ENCODE peak calls at places on chromosomes 16 and 17, in eight cellular contexts. O is GM23338; E is foreskin fibroblast; R is CD8-positive, alpha-beta T cell; M is pancreas; Y is heart right ventricle; K is A673; B is prostate gland. Z is an unnamed sample.

GRCh38 chr17:40099627-40100418 is 566 bp downstream of the NR1D1 start:
- DNase-seq in O (no peak), E (no peak), R (no peak), M (peak; percentile 78), Y (no peak), K (no peak), B (no peak), Z (no peak)

GRCh38 chr16:57252148-57252721 is 7.2 kb downstream of the ARL2BP start:
- DNase-seq in O (no peak), E (no peak), R (no peak), M (peak; percentile 67), Y (no peak), K (no peak), B (no peak), Z (no peak)

GRCh38 chr17:64662774-64663367 is 764 bp upstream of the SMURF2 start:
- DNase-seq in O (peak; percentile 91), E (no peak), R (no peak), M (no peak), Y (no peak), K (no peak), B (peak; percentile 42), Z (no peak)

GRCh38 chr16:83116274-83116892 is 489.6 kb downstream of the CDH13 start:
- DNase-seq in O (peak; percentile 39), E (peak; percentile 49), R (no peak), M (no peak), Y (no peak), K (no peak), B (no peak), Z (no peak)

GRCh38 chr17:8976638-8977037 is 11.1 kb upstream of the PIK3R5 start:
- DNase-seq in O (no peak), E (no peak), R (no peak), M (no peak), Y (no peak), K (no peak), B (no peak), Z (no peak)

GRCh38 chr16:87580855-87581261 is 21.4 kb upstream of the JPH3 start:
- DNase-seq in O (peak; percentile 36), E (peak; percentile 23), R (no peak), M (no peak), Y (no peak), K (peak; percentile 56), B (no peak), Z (no peak)

GRCh38 chr17:35778641-35779196 is 16.7 kb downstream of the MMP28 start:
- DNase-seq in O (no peak), E (no peak), R (no peak), M (peak; percentile 44), Y (no peak), K (no peak), B (no peak), Z (no peak)

GRCh38 chr16:67967956-67968439 is 439 bp downstream of the SLC12A4 start:
- DNase-seq in O (peak; percentile 54), E (peak; percentile 72), R (peak; percentile 25), M (peak; percentile 75), Y (peak; percentile 68), K (peak; percentile 42), B (no peak), Z (no peak)

GRCh38 chr17:31067699-31068184 is 27.0 kb upstream of the NF1 start:
- DNase-seq in O (no peak), E (peak; percentile 87), R (no peak), M (no peak), Y (no peak), K (peak; percentile 60), B (no peak), Z (peak; percentile 38)

GRCh38 chr16:84313921-84314320 is 19.2 kb downstream of the WFDC1 start:
- DNase-seq in O (no peak), E (no peak), R (no peak), M (no peak), Y (no peak), K (no peak), B (no peak), Z (no peak)

GRCh38 chr16:58127033-58127556 is 2.1 kb downstream of the CFAP20 start:
- DNase-seq in O (peak; percentile 52), E (peak; percentile 65), R (no peak), M (no peak), Y (no peak), K (peak; percentile 52), B (no peak), Z (no peak)

GRCh38 chr17:62792122-62792800 is 15.9 kb downstream of the MARCHF10 start:
- DNase-seq in O (no peak), E (peak; percentile 96), R (no peak), M (no peak), Y (no peak), K (no peak), B (no peak), Z (peak; percentile 90)

GRCh38 chr17:31533546-31534155 is 142.2 kb downstream of the RAB11FIP4 start:
- DNase-seq in O (peak; percentile 82), E (peak; percentile 93), R (no peak), M (no peak), Y (no peak), K (peak; percentile 41), B (no peak), Z (no peak)

GRCh38 chr16:77298638-77299360 is 99.6 kb downstream of the SYCE1L start:
- DNase-seq in O (no peak), E (peak; percentile 96), R (no peak), M (no peak), Y (no peak), K (no peak), B (no peak), Z (peak; percentile 94)

GRCh38 chr16:13390093-13390985 is 488.9 kb downstream of the SHISA9 start:
- DNase-seq in O (no peak), E (no peak), R (no peak), M (no peak), Y (no peak), K (no peak), B (no peak), Z (no peak)

GRCh38 chr16:87587636-87588035 is 14.7 kb upstream of the JPH3 start:
- DNase-seq in O (no peak), E (no peak), R (no peak), M (no peak), Y (no peak), K (no peak), B (no peak), Z (no peak)

GRCh38 chr17:1414634-1415033 is 14.6 kb upstream of the YWHAE start:
- DNase-seq in O (no peak), E (no peak), R (no peak), M (no peak), Y (no peak), K (no peak), B (no peak), Z (no peak)

DNA sequence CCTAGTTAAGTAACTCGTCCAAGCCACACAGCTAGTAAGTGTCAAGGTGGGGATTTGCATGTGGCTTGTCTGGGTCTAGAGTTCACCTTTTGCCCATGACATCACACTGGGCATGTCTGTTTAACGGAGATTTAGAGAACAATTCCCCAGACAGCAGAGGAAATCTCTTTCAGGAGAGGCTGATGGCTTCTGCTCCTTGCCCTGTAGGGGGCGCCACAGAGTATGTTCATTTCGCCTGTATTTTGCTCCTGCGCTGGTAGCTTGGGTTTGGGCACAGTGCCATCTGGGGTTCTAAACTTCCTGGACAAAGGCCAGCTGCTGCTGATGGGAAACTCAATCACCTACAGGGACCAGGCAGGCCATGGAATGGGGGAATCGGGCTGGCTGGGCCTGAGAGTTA is 20.4 kb downstream of the OTOA start:
- DNase-seq in O (peak; percentile 72), E (no peak), R (peak; percentile 23), M (no peak), Y (no peak), K (peak; percentile 42), B (peak; percentile 4), Z (no peak)
- TF ChIP-seq CTCF in O (peak; percentile 93), E (peak; percentile 28), R (peak; percentile 47), M (no peak), Y (no peak), K (peak; percentile 80), B (no peak), Z (peak; percentile 51)

DNA sequence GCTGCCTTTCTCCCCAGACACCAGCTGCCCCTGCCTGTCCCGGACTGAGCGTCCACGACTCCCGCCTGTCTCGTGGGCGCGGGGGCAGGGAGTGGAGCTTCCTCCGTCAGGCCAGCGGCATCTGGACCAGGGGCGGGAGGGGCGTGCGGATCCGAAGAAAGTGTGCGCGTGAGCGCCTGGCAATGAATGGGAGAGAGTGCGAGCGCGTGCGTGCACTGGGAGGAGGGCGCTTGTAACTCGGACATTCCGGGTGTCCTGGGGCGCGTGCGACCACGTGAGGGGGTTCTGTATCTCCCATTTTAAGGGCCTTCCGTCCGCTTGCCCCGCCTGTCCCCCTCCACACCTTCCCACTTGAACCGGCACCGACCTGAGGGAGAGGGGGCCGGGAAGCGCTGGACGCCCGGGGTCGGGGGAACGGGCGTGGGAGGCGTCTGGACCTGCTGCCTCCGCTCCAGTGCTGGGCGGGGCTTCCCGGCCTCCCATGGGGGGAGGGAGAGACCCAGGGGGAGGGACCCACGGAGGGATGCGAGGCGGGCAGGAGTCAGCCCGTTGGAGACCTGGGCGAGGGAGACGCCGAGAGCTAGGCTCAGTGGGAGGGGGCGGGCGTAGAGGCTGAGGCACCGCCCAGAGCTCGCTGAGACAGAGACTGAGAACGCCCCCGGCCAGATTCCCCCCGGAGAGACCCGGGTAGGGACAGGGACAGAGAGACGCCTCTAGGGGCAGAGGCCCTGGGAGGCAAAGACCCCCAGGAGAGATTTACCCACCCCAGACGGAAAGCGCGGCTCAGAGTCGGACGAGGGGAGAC is at the start of gene KREMEN2:
- DNase-seq in O (peak; percentile 86), E (peak; percentile 46), R (peak; percentile 16), M (peak; percentile 84), Y (no peak), K (peak; percentile 83), B (no peak), Z (no peak)
- H3K4me3 ChIP-seq in O (peak within 1 kb of the TSS; percentile 83), E (peak within 1 kb of the TSS; percentile 22), R (peak within 1 kb of the TSS; percentile 46), M (peak within 1 kb of the TSS; percentile 43), Y (peak within 1 kb of the TSS; percentile 41), K (peak within 1 kb of the TSS; percentile 52), B (peak within 1 kb of the TSS; percentile 4), Z (peak within 1 kb of the TSS; percentile 32)

GRCh38 chr16:19683453-19684236 is 34.4 kb downstream of the KNOP1 start:
- DNase-seq in O (no peak), E (no peak), R (no peak), M (no peak), Y (no peak), K (no peak), B (no peak), Z (no peak)

GRCh38 chr16:19677403-19677802 is 40.6 kb downstream of the KNOP1 start:
- DNase-seq in O (no peak), E (no peak), R (no peak), M (no peak), Y (peak; percentile 26), K (no peak), B (no peak), Z (no peak)

GRCh38 chr16:19678804-19679203 is 39.2 kb downstream of the KNOP1 start:
- DNase-seq in O (no peak), E (no peak), R (no peak), M (no peak), Y (no peak), K (no peak), B (no peak), Z (no peak)

GRCh38 chr16:19681637-19682036 is 36.4 kb downstream of the KNOP1 start:
- DNase-seq in O (no peak), E (no peak), R (no peak), M (no peak), Y (no peak), K (no peak), B (no peak), Z (no peak)

GRCh38 chr16:19680972-19681371 is 37.1 kb downstream of the KNOP1 start:
- DNase-seq in O (peak; percentile 56), E (no peak), R (no peak), M (no peak), Y (no peak), K (no peak), B (no peak), Z (no peak)
- TF ChIP-seq CTCF in O (peak; percentile 48), E (peak; percentile 4), R (no peak), M (no peak), Y (no peak), K (no peak), B (peak; percentile 16), Z (peak; percentile 38)

GRCh38 chr17:81040791-81041337 is 5.9 kb downstream of the BAIAP2 start:
- DNase-seq in O (peak; percentile 82), E (no peak), R (no peak), M (no peak), Y (no peak), K (peak; percentile 44), B (no peak), Z (no peak)
- H3K4me3 ChIP-seq in O (no peak overlapping the region), E (no peak overlapping the region), R (no peak overlapping the region), M (no peak overlapping the region), Y (no peak overlapping the region), K (no peak overlapping the region), B (no peak overlapping the region), Z (peak overlapping the region; percentile 19)

Z was measured in retinal pigment epithelial cell.